ENCODE peak calls at places on chromosomes 6 and 20, in five cellular contexts. E is gastrocnemius medialis, L is AG09309, U is lung, W is kidney. G is an unnamed sample.

GRCh38 chr6:141077355-141078333 is 1055.1 kb upstream of the GJE1 start:
- DNase-seq in E (no peak), L (no peak), U (no peak), W (no peak), G (no peak)

GRCh38 chr6:149961728-149962425 is 1.9 kb upstream of the ULBP1 start:
- DNase-seq in E (no peak), L (no peak), U (no peak), W (no peak), G (peak)

GRCh38 chr6:170222498-170223471 is 68.1 kb downstream of the DLL1 start:
- DNase-seq in E (no peak), L (no peak), U (no peak), W (peak), G (no peak)

GRCh38 chr20:10308652-10309051 is 90.0 kb downstream of the SNAP25 start:
- DNase-seq in E (no peak), L (no peak), U (no peak), W (no peak), G (no peak)

GRCh38 chr6:82711992-82712788 is 348.6 kb downstream of the TPBG start:
- DNase-seq in E (peak), L (peak), U (no peak), W (no peak), G (no peak)

GRCh38 chr6:149128489-149129145 is 188.9 kb upstream of the TAB2 start:
- DNase-seq in E (no peak), L (no peak), U (no peak), W (no peak), G (no peak)

GRCh38 chr20:25493137-25493536 is 85.7 kb downstream of the GINS1 start:
- DNase-seq in E (no peak), L (no peak), U (no peak), W (peak), G (no peak)

GRCh38 chr6:12769556-12770255 is 53.1 kb downstream of the PHACTR1 start:
- DNase-seq in E (no peak), L (no peak), U (no peak), W (no peak), G (no peak)

GRCh38 chr6:166203641-166204222 is 36.1 kb upstream of the TBXT start:
- DNase-seq in E (no peak), L (no peak), U (no peak), W (no peak), G (no peak)

GRCh38 chr6:160926281-160927276 is 65.0 kb upstream of the MAP3K4 start:
- DNase-seq in E (no peak), L (no peak), U (no peak), W (no peak), G (no peak)

GRCh38 chr6:156778615-156779205 is 1.5 kb downstream of the ARID1B start:
- DNase-seq in E (peak), L (no peak), U (peak), W (peak), G (peak)

GRCh38 chr6:91273729-91274128 is 686.9 kb upstream of the MAP3K7 start:
- DNase-seq in E (peak), L (no peak), U (no peak), W (peak), G (no peak)

GRCh38 chr6:122754191-122754731 is 25.3 kb upstream of the FABP7 start:
- DNase-seq in E (no peak), L (no peak), U (no peak), W (no peak), G (no peak)

GRCh38 chr6:48615041-48615440 is 504.0 kb upstream of the PTCHD4 start:
- DNase-seq in E (no peak), L (no peak), U (no peak), W (no peak), G (no peak)

GRCh38 chr6:121732641-121733040 is 297.2 kb downstream of the GJA1 start:
- DNase-seq in E (no peak), L (no peak), U (no peak), W (no peak), G (no peak)

GRCh38 chr6:117472667-117473066 is 9.8 kb upstream of the DCBLD1 start:
- DNase-seq in E (no peak), L (no peak), U (no peak), W (no peak), G (no peak)

GRCh38 chr6:130578713-130579112 is 212.9 kb downstream of the TMEM200A start:
- DNase-seq in E (no peak), L (no peak), U (no peak), W (no peak), G (no peak)

GRCh38 chr6:166640342-166641043 is 13.4 kb upstream of the RPS6KA2 start:
- DNase-seq in E (no peak), L (no peak), U (peak), W (no peak), G (no peak)

GRCh38 chr6:24431045-24431451 is 28.3 kb downstream of the MRS2 start:
- DNase-seq in E (no peak), L (peak), U (no peak), W (no peak), G (no peak)

DNA sequence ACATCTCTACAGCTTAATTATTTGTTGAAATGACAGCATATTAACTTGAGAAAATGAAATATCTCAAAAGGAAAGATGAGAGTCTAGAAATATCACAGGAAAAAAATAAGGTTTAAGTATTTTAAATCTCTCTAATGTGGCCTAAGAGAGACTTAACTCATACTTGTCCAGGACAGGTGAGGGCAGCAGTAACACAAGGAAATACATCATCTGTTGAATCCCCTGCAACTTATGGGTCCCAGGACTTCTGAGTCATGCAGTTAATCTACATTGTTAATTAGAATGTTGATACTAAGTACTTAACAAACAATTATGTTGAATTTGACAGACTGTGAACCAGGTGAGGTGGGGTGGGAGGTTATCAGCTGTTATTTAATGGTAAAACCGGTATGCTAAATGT is 87.8 kb downstream of the CEP57L1 start:
- DNase-seq in E (no peak), L (no peak), U (no peak), W (no peak), G (no peak)
- H3K4me3 ChIP-seq in E (no peak), L (no peak), U (no peak), W (no peak), G (no peak)

GRCh38 chr20:35451295-35451694 is 4.1 kb upstream of the CEP250 start:
- DNase-seq in E (no peak), L (no peak), U (no peak), W (no peak), G (no peak)

GRCh38 chr20:35454881-35455609 is at the start of gene CEP250:
- DNase-seq in E (peak), L (peak), U (peak), W (peak), G (peak)

GRCh38 chr20:35448788-35449373 is 6.5 kb upstream of the CEP250 start:
- DNase-seq in E (no peak), L (no peak), U (no peak), W (no peak), G (no peak)

GRCh38 chr20:35458388-35458787 is 3.0 kb downstream of the CEP250 start:
- DNase-seq in E (no peak), L (no peak), U (no peak), W (no peak), G (no peak)

GRCh38 chr20:35453647-35454046 is 1.8 kb upstream of the CEP250 start:
- DNase-seq in E (no peak), L (no peak), U (no peak), W (no peak), G (no peak)
- H3K4me3 ChIP-seq in E (no peak), L (no peak), U (no peak), W (no peak), G (no peak)

DNA sequence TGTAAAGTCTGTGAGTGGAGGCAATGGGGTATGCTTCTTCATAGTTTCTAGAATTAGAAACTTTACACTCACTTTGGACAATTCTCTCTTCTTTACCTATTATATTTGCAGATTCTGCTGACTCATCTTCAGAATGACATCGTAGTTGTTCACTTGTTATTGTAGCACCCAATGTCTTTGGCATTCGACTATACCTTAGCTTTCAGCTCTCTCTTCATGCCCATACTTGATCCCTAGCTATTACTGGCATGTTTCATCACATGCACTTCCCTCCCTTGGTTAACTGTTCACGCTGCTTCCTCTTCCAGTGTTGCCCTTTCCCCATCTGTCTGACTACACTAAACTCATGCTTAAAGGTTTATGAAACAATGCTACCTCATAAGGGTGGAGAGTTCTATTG is 298.1 kb upstream of the TCF21 start:
- DNase-seq in E (no peak), L (no peak), U (no peak), W (no peak), G (no peak)
- H3K4me3 ChIP-seq in E (no peak), L (no peak), U (no peak), W (no peak), G (no peak)

GRCh38 chr6:155171747-155172191 is 92.0 kb upstream of the CLDN20 start:
- DNase-seq in E (no peak), L (no peak), U (no peak), W (no peak), G (no peak)
- H3K4me3 ChIP-seq in E (no peak), L (no peak), U (no peak), W (no peak), G (no peak)

GRCh38 chr6:139265512-139266190 is 26.1 kb downstream of the TXLNB start:
- DNase-seq in E (no peak), L (no peak), U (no peak), W (no peak), G (no peak)

GRCh38 chr6:139270249-139270648 is 21.5 kb downstream of the TXLNB start:
- DNase-seq in E (no peak), L (no peak), U (no peak), W (no peak), G (no peak)

DNA sequence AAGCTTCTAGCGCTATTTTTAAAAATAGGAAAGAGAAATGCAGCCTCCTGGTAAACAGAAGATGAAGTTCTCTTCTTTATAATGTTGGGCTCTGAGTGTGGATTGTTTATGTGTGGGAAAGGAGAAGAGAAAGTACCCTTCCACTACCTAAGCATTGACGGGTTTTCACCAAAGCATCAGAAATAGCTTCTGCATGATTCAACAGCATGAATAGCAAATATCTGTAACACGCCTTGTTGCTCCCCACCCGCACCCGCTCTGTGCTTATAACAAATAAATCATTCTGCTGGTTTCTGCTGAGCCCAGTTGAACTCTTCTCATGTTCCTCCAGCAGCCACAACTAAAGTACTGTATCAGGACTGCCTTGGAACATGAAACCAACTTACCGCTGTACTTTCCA is 20.7 kb downstream of the TXLNB start:
- DNase-seq in E (no peak), L (no peak), U (no peak), W (no peak), G (no peak)
- H3K4me3 ChIP-seq in E (no peak), L (no peak), U (no peak), W (no peak), G (no peak)

GRCh38 chr6:101401792-101402617 is 8.5 kb downstream of the GRIK2 start:
- DNase-seq in E (no peak), L (no peak), U (no peak), W (no peak), G (no peak)
- H3K4me3 ChIP-seq in E (peak), L (peak), U (no peak), W (no peak), G (no peak)

GRCh38 chr20:31638317-31638716 is 605 bp downstream of the COX4I2 start:
- DNase-seq in E (no peak), L (no peak), U (no peak), W (no peak), G (no peak)

GRCh38 chr20:31638816-31639215 is 1.1 kb downstream of the COX4I2 start:
- DNase-seq in E (no peak), L (no peak), U (no peak), W (no peak), G (no peak)

GRCh38 chr20:31641391-31641790 is 3.7 kb downstream of the COX4I2 start:
- DNase-seq in E (no peak), L (no peak), U (no peak), W (no peak), G (no peak)

GRCh38 chr20:31640259-31640658 is 2.5 kb downstream of the COX4I2 start:
- DNase-seq in E (no peak), L (no peak), U (no peak), W (no peak), G (no peak)

DNA sequence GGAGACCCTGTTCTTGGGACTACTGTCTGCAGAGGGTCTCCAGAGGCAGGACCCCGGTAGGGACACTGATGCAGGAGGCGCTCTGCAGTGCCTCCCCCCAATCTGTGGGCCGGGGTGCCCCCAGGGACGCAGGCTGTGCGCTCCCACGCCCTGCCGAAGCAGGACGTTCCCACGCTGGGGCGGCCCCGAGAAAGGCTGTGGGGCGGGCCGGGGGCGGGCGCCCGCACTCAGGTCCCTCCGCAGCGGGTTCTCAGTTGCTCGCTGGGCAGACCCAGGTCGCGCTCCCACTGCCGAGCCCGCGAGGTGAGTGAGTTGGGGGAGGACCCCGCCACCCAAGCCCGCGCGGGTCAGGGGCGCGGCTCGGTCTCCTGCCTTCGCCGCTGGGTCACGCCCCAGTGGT is at the start of gene COX4I2:
- DNase-seq in E (no peak), L (no peak), U (no peak), W (no peak), G (no peak)
- H3K4me3 ChIP-seq in E (peak), L (no peak), U (no peak), W (no peak), G (no peak)

G was measured in lower leg skin.